ENCODE peak calls at places on chromosomes 1 and 21, in six cellular contexts. One of them, this sample, is unnamed.

GRCh38 chr1:38789498-38790169 is 69.9 kb downstream of the RRAGC start:
- DNase-seq in putamen: no peak
- DNase-seq in stimulated activated CD4-positive, alpha-beta T cell treated with anti-CD3 and anti-CD28 coated beads, Interleukin-4, amount 100 ng/mL, for 24 hours: no peak
- DNase-seq in heart left ventricle: no peak
- DNase-seq in activated CD4-positive, alpha-beta memory T cell treated with anti-CD3 and anti-CD28 coated beads for 36 hours: no peak
- DNase-seq in esophagus squamous epithelium: no peak
- DNase-seq in this sample: no peak

GRCh38 chr21:38486221-38486620 is 12.1 kb downstream of the ERG start:
- DNase-seq in putamen: no peak
- DNase-seq in stimulated activated CD4-positive, alpha-beta T cell treated with anti-CD3 and anti-CD28 coated beads, Interleukin-4, amount 100 ng/mL, for 24 hours: no peak
- DNase-seq in heart left ventricle: no peak
- DNase-seq in activated CD4-positive, alpha-beta memory T cell treated with anti-CD3 and anti-CD28 coated beads for 36 hours: no peak
- DNase-seq in esophagus squamous epithelium: no peak
- DNase-seq in this sample: no peak

GRCh38 chr21:16708431-16708830 is 804.4 kb upstream of the CXADR start:
- DNase-seq in putamen: no peak
- DNase-seq in stimulated activated CD4-positive, alpha-beta T cell treated with anti-CD3 and anti-CD28 coated beads, Interleukin-4, amount 100 ng/mL, for 24 hours: no peak
- DNase-seq in heart left ventricle: no peak
- DNase-seq in activated CD4-positive, alpha-beta memory T cell treated with anti-CD3 and anti-CD28 coated beads for 36 hours: no peak
- DNase-seq in esophagus squamous epithelium: no peak
- DNase-seq in this sample: no peak

GRCh38 chr1:67855444-67855843 is 22.2 kb upstream of the GNG12 start:
- DNase-seq in putamen: no peak
- DNase-seq in stimulated activated CD4-positive, alpha-beta T cell treated with anti-CD3 and anti-CD28 coated beads, Interleukin-4, amount 100 ng/mL, for 24 hours: no peak
- DNase-seq in heart left ventricle: no peak
- DNase-seq in activated CD4-positive, alpha-beta memory T cell treated with anti-CD3 and anti-CD28 coated beads for 36 hours: no peak
- DNase-seq in esophagus squamous epithelium: no peak
- DNase-seq in this sample: no peak

GRCh38 chr1:204746838-204747442 is 61.4 kb upstream of the LRRN2 start:
- DNase-seq in putamen: peak
- DNase-seq in stimulated activated CD4-positive, alpha-beta T cell treated with anti-CD3 and anti-CD28 coated beads, Interleukin-4, amount 100 ng/mL, for 24 hours: peak
- DNase-seq in heart left ventricle: no peak
- DNase-seq in activated CD4-positive, alpha-beta memory T cell treated with anti-CD3 and anti-CD28 coated beads for 36 hours: peak
- DNase-seq in esophagus squamous epithelium: no peak
- DNase-seq in this sample: peak

GRCh38 chr1:32540589-32540988 is 1.4 kb downstream of the ZBTB8A start:
- DNase-seq in putamen: no peak
- DNase-seq in stimulated activated CD4-positive, alpha-beta T cell treated with anti-CD3 and anti-CD28 coated beads, Interleukin-4, amount 100 ng/mL, for 24 hours: no peak
- DNase-seq in heart left ventricle: no peak
- DNase-seq in activated CD4-positive, alpha-beta memory T cell treated with anti-CD3 and anti-CD28 coated beads for 36 hours: no peak
- DNase-seq in esophagus squamous epithelium: no peak
- DNase-seq in this sample: no peak

GRCh38 chr1:111907321-111907720 is 82.1 kb downstream of the KCND3 start:
- DNase-seq in putamen: no peak
- DNase-seq in stimulated activated CD4-positive, alpha-beta T cell treated with anti-CD3 and anti-CD28 coated beads, Interleukin-4, amount 100 ng/mL, for 24 hours: no peak
- DNase-seq in heart left ventricle: no peak
- DNase-seq in activated CD4-positive, alpha-beta memory T cell treated with anti-CD3 and anti-CD28 coated beads for 36 hours: peak
- DNase-seq in esophagus squamous epithelium: no peak
- DNase-seq in this sample: no peak

GRCh38 chr1:26378088-26378878 is 5.7 kb upstream of the ZNF683 start:
- DNase-seq in putamen: no peak
- DNase-seq in stimulated activated CD4-positive, alpha-beta T cell treated with anti-CD3 and anti-CD28 coated beads, Interleukin-4, amount 100 ng/mL, for 24 hours: peak
- DNase-seq in heart left ventricle: no peak
- DNase-seq in activated CD4-positive, alpha-beta memory T cell treated with anti-CD3 and anti-CD28 coated beads for 36 hours: peak
- DNase-seq in esophagus squamous epithelium: no peak
- DNase-seq in this sample: peak

GRCh38 chr1:207414606-207415108 is 39.5 kb upstream of the CR2 start:
- DNase-seq in putamen: no peak
- DNase-seq in stimulated activated CD4-positive, alpha-beta T cell treated with anti-CD3 and anti-CD28 coated beads, Interleukin-4, amount 100 ng/mL, for 24 hours: peak
- DNase-seq in heart left ventricle: no peak
- DNase-seq in activated CD4-positive, alpha-beta memory T cell treated with anti-CD3 and anti-CD28 coated beads for 36 hours: peak
- DNase-seq in esophagus squamous epithelium: no peak
- DNase-seq in this sample: no peak

GRCh38 chr21:18218331-18218730 is 26.3 kb upstream of the CHODL start:
- DNase-seq in putamen: no peak
- DNase-seq in stimulated activated CD4-positive, alpha-beta T cell treated with anti-CD3 and anti-CD28 coated beads, Interleukin-4, amount 100 ng/mL, for 24 hours: no peak
- DNase-seq in heart left ventricle: no peak
- DNase-seq in activated CD4-positive, alpha-beta memory T cell treated with anti-CD3 and anti-CD28 coated beads for 36 hours: no peak
- DNase-seq in esophagus squamous epithelium: no peak
- DNase-seq in this sample: no peak

GRCh38 chr1:167936930-167937708 is at the start of gene MPC2:
- DNase-seq in putamen: peak
- DNase-seq in stimulated activated CD4-positive, alpha-beta T cell treated with anti-CD3 and anti-CD28 coated beads, Interleukin-4, amount 100 ng/mL, for 24 hours: peak
- DNase-seq in heart left ventricle: peak
- DNase-seq in activated CD4-positive, alpha-beta memory T cell treated with anti-CD3 and anti-CD28 coated beads for 36 hours: peak
- DNase-seq in esophagus squamous epithelium: peak
- DNase-seq in this sample: peak

GRCh38 chr1:32702599-32703478 is at the start of gene SYNC:
- DNase-seq in putamen: no peak
- DNase-seq in stimulated activated CD4-positive, alpha-beta T cell treated with anti-CD3 and anti-CD28 coated beads, Interleukin-4, amount 100 ng/mL, for 24 hours: peak
- DNase-seq in heart left ventricle: peak
- DNase-seq in activated CD4-positive, alpha-beta memory T cell treated with anti-CD3 and anti-CD28 coated beads for 36 hours: peak
- DNase-seq in esophagus squamous epithelium: no peak
- DNase-seq in this sample: no peak

GRCh38 chr1:158002022-158002629 is 8.7 kb downstream of the KIRREL1 start:
- DNase-seq in putamen: no peak
- DNase-seq in stimulated activated CD4-positive, alpha-beta T cell treated with anti-CD3 and anti-CD28 coated beads, Interleukin-4, amount 100 ng/mL, for 24 hours: no peak
- DNase-seq in heart left ventricle: no peak
- DNase-seq in activated CD4-positive, alpha-beta memory T cell treated with anti-CD3 and anti-CD28 coated beads for 36 hours: no peak
- DNase-seq in esophagus squamous epithelium: no peak
- DNase-seq in this sample: no peak

GRCh38 chr1:227058321-227058751 is 118.2 kb downstream of the COQ8A start:
- DNase-seq in putamen: no peak
- DNase-seq in stimulated activated CD4-positive, alpha-beta T cell treated with anti-CD3 and anti-CD28 coated beads, Interleukin-4, amount 100 ng/mL, for 24 hours: no peak
- DNase-seq in heart left ventricle: no peak
- DNase-seq in activated CD4-positive, alpha-beta memory T cell treated with anti-CD3 and anti-CD28 coated beads for 36 hours: no peak
- DNase-seq in esophagus squamous epithelium: no peak
- DNase-seq in this sample: no peak

GRCh38 chr1:58586296-58586695 is 9.2 kb upstream of the TACSTD2 start:
- DNase-seq in putamen: no peak
- DNase-seq in stimulated activated CD4-positive, alpha-beta T cell treated with anti-CD3 and anti-CD28 coated beads, Interleukin-4, amount 100 ng/mL, for 24 hours: no peak
- DNase-seq in heart left ventricle: no peak
- DNase-seq in activated CD4-positive, alpha-beta memory T cell treated with anti-CD3 and anti-CD28 coated beads for 36 hours: no peak
- DNase-seq in esophagus squamous epithelium: no peak
- DNase-seq in this sample: no peak

GRCh38 chr1:111789077-111789476 is 33.4 kb downstream of the DDX20 start:
- DNase-seq in putamen: no peak
- DNase-seq in stimulated activated CD4-positive, alpha-beta T cell treated with anti-CD3 and anti-CD28 coated beads, Interleukin-4, amount 100 ng/mL, for 24 hours: no peak
- DNase-seq in heart left ventricle: no peak
- DNase-seq in activated CD4-positive, alpha-beta memory T cell treated with anti-CD3 and anti-CD28 coated beads for 36 hours: no peak
- DNase-seq in esophagus squamous epithelium: no peak
- DNase-seq in this sample: no peak

GRCh38 chr1:222654849-222655248 is 37.0 kb downstream of the MIA3 start:
- DNase-seq in putamen: peak
- DNase-seq in stimulated activated CD4-positive, alpha-beta T cell treated with anti-CD3 and anti-CD28 coated beads, Interleukin-4, amount 100 ng/mL, for 24 hours: peak
- DNase-seq in heart left ventricle: no peak
- DNase-seq in activated CD4-positive, alpha-beta memory T cell treated with anti-CD3 and anti-CD28 coated beads for 36 hours: peak
- DNase-seq in esophagus squamous epithelium: peak
- DNase-seq in this sample: peak

GRCh38 chr1:111370871-111371270 is 56.7 kb downstream of the OVGP1 start:
- DNase-seq in putamen: no peak
- DNase-seq in stimulated activated CD4-positive, alpha-beta T cell treated with anti-CD3 and anti-CD28 coated beads, Interleukin-4, amount 100 ng/mL, for 24 hours: no peak
- DNase-seq in heart left ventricle: no peak
- DNase-seq in activated CD4-positive, alpha-beta memory T cell treated with anti-CD3 and anti-CD28 coated beads for 36 hours: no peak
- DNase-seq in esophagus squamous epithelium: no peak
- DNase-seq in this sample: no peak

GRCh38 chr1:195113471-195113870 is 1494.8 kb downstream of the KCNT2 start:
- DNase-seq in putamen: no peak
- DNase-seq in stimulated activated CD4-positive, alpha-beta T cell treated with anti-CD3 and anti-CD28 coated beads, Interleukin-4, amount 100 ng/mL, for 24 hours: no peak
- DNase-seq in heart left ventricle: no peak
- DNase-seq in activated CD4-positive, alpha-beta memory T cell treated with anti-CD3 and anti-CD28 coated beads for 36 hours: no peak
- DNase-seq in esophagus squamous epithelium: no peak
- DNase-seq in this sample: no peak

GRCh38 chr1:247681288-247681897 is 1.9 kb upstream of the OR13G1 start:
- DNase-seq in putamen: peak
- DNase-seq in stimulated activated CD4-positive, alpha-beta T cell treated with anti-CD3 and anti-CD28 coated beads, Interleukin-4, amount 100 ng/mL, for 24 hours: peak
- DNase-seq in heart left ventricle: no peak
- DNase-seq in activated CD4-positive, alpha-beta memory T cell treated with anti-CD3 and anti-CD28 coated beads for 36 hours: peak
- DNase-seq in esophagus squamous epithelium: no peak
- DNase-seq in this sample: no peak

GRCh38 chr1:153919879-153920852 is 2.6 kb downstream of the GATAD2B start:
- DNase-seq in putamen: no peak
- DNase-seq in stimulated activated CD4-positive, alpha-beta T cell treated with anti-CD3 and anti-CD28 coated beads, Interleukin-4, amount 100 ng/mL, for 24 hours: no peak
- DNase-seq in heart left ventricle: no peak
- DNase-seq in activated CD4-positive, alpha-beta memory T cell treated with anti-CD3 and anti-CD28 coated beads for 36 hours: peak
- DNase-seq in esophagus squamous epithelium: no peak
- DNase-seq in this sample: no peak

GRCh38 chr1:966135-966602 is at the start of gene PLEKHN1:
- DNase-seq in putamen: no peak
- DNase-seq in stimulated activated CD4-positive, alpha-beta T cell treated with anti-CD3 and anti-CD28 coated beads, Interleukin-4, amount 100 ng/mL, for 24 hours: no peak
- DNase-seq in heart left ventricle: no peak
- DNase-seq in activated CD4-positive, alpha-beta memory T cell treated with anti-CD3 and anti-CD28 coated beads for 36 hours: peak
- DNase-seq in esophagus squamous epithelium: no peak
- DNase-seq in this sample: no peak

GRCh38 chr1:33429846-33430750 is 797 bp downstream of the PHC2 start:
- DNase-seq in putamen: no peak
- DNase-seq in stimulated activated CD4-positive, alpha-beta T cell treated with anti-CD3 and anti-CD28 coated beads, Interleukin-4, amount 100 ng/mL, for 24 hours: peak
- DNase-seq in heart left ventricle: peak
- DNase-seq in activated CD4-positive, alpha-beta memory T cell treated with anti-CD3 and anti-CD28 coated beads for 36 hours: no peak
- DNase-seq in esophagus squamous epithelium: no peak
- DNase-seq in this sample: no peak

GRCh38 chr21:16116067-16116466 is 386.3 kb downstream of the USP25 start:
- DNase-seq in putamen: no peak
- DNase-seq in stimulated activated CD4-positive, alpha-beta T cell treated with anti-CD3 and anti-CD28 coated beads, Interleukin-4, amount 100 ng/mL, for 24 hours: no peak
- DNase-seq in heart left ventricle: no peak
- DNase-seq in activated CD4-positive, alpha-beta memory T cell treated with anti-CD3 and anti-CD28 coated beads for 36 hours: no peak
- DNase-seq in esophagus squamous epithelium: no peak
- DNase-seq in this sample: no peak

GRCh38 chr1:1605034-1605591 is 5.2 kb upstream of the FNDC10 start:
- DNase-seq in putamen: no peak
- DNase-seq in stimulated activated CD4-positive, alpha-beta T cell treated with anti-CD3 and anti-CD28 coated beads, Interleukin-4, amount 100 ng/mL, for 24 hours: no peak
- DNase-seq in heart left ventricle: no peak
- DNase-seq in activated CD4-positive, alpha-beta memory T cell treated with anti-CD3 and anti-CD28 coated beads for 36 hours: no peak
- DNase-seq in esophagus squamous epithelium: no peak
- DNase-seq in this sample: no peak

GRCh38 chr21:30718239-30718909 is at the start of gene KRTAP21-3:
- DNase-seq in putamen: peak
- DNase-seq in stimulated activated CD4-positive, alpha-beta T cell treated with anti-CD3 and anti-CD28 coated beads, Interleukin-4, amount 100 ng/mL, for 24 hours: peak
- DNase-seq in heart left ventricle: no peak
- DNase-seq in activated CD4-positive, alpha-beta memory T cell treated with anti-CD3 and anti-CD28 coated beads for 36 hours: peak
- DNase-seq in esophagus squamous epithelium: no peak
- DNase-seq in this sample: no peak

GRCh38 chr1:67889940-67890567 is 56.8 kb upstream of the GNG12 start:
- DNase-seq in putamen: no peak
- DNase-seq in stimulated activated CD4-positive, alpha-beta T cell treated with anti-CD3 and anti-CD28 coated beads, Interleukin-4, amount 100 ng/mL, for 24 hours: no peak
- DNase-seq in heart left ventricle: no peak
- DNase-seq in activated CD4-positive, alpha-beta memory T cell treated with anti-CD3 and anti-CD28 coated beads for 36 hours: peak
- DNase-seq in esophagus squamous epithelium: no peak
- DNase-seq in this sample: no peak

GRCh38 chr1:6265173-6265572 is 4.3 kb upstream of the GPR153 start:
- DNase-seq in putamen: no peak
- DNase-seq in stimulated activated CD4-positive, alpha-beta T cell treated with anti-CD3 and anti-CD28 coated beads, Interleukin-4, amount 100 ng/mL, for 24 hours: no peak
- DNase-seq in heart left ventricle: no peak
- DNase-seq in activated CD4-positive, alpha-beta memory T cell treated with anti-CD3 and anti-CD28 coated beads for 36 hours: no peak
- DNase-seq in esophagus squamous epithelium: no peak
- DNase-seq in this sample: no peak

GRCh38 chr21:44626262-44626661 is 631 bp upstream of the KRTAP10-9 start:
- DNase-seq in putamen: no peak
- DNase-seq in stimulated activated CD4-positive, alpha-beta T cell treated with anti-CD3 and anti-CD28 coated beads, Interleukin-4, amount 100 ng/mL, for 24 hours: no peak
- DNase-seq in heart left ventricle: no peak
- DNase-seq in activated CD4-positive, alpha-beta memory T cell treated with anti-CD3 and anti-CD28 coated beads for 36 hours: no peak
- DNase-seq in esophagus squamous epithelium: no peak
- DNase-seq in this sample: no peak